ENCODE peak calls at places on chromosomes 11 and 22, in eight cellular contexts. T, Q, F, K, G, U, B and R are unnamed samples.

GRCh38 chr11:4983851-4984250 is 10.8 kb upstream of the OR51L1 start:
- DNase-seq in T (no peak), Q (no peak), F (no peak), K (no peak), G (no peak), U (no peak), B (no peak), R (no peak)

GRCh38 chr11:15341587-15341986 is 226.9 kb downstream of the INSC start:
- DNase-seq in T (no peak), Q (no peak), F (no peak), K (no peak), G (no peak), U (no peak), B (no peak), R (no peak)

GRCh38 chr22:42848941-42849340 is 8.1 kb downstream of the ARFGAP3 start:
- DNase-seq in T (no peak), Q (no peak), F (no peak), K (no peak), G (no peak), U (no peak), B (no peak), R (no peak)

GRCh38 chr11:48170176-48170839 is 46.3 kb upstream of the OR4B1 start:
- DNase-seq in T (no peak), Q (peak), F (no peak), K (no peak), G (peak), U (no peak), B (peak), R (no peak)

GRCh38 chr11:86816251-86816726 is 15.9 kb downstream of the PRSS23 start:
- DNase-seq in T (no peak), Q (peak), F (no peak), K (peak), G (peak), U (no peak), B (peak), R (no peak)

GRCh38 chr22:49097966-49098365 is 729.7 kb downstream of the BRD1 start:
- DNase-seq in T (no peak), Q (no peak), F (no peak), K (no peak), G (no peak), U (no peak), B (no peak), R (no peak)

GRCh38 chr22:42635531-42635930 is 4.9 kb downstream of the ATP5MGL start:
- DNase-seq in T (no peak), Q (peak), F (peak), K (peak), G (peak), U (no peak), B (peak), R (peak)

GRCh38 chr22:40325315-40325714 is 21.0 kb upstream of the ADSL start:
- DNase-seq in T (no peak), Q (no peak), F (no peak), K (no peak), G (no peak), U (peak), B (no peak), R (no peak)

GRCh38 chr11:12274558-12275197 is 102.7 kb upstream of the PARVA start:
- DNase-seq in T (no peak), Q (no peak), F (no peak), K (peak), G (peak), U (no peak), B (peak), R (no peak)

GRCh38 chr22:38176170-38176741 is 5.4 kb downstream of the PLA2G6 start:
- DNase-seq in T (no peak), Q (peak), F (peak), K (peak), G (peak), U (no peak), B (peak), R (peak)

GRCh38 chr22:23401111-23401909 is 178.8 kb downstream of the IGLL1 start:
- DNase-seq in T (no peak), Q (peak), F (peak), K (peak), G (peak), U (no peak), B (peak), R (peak)

GRCh38 chr22:26357813-26358212 is 71.2 kb upstream of the ASPHD2 start:
- DNase-seq in T (no peak), Q (no peak), F (no peak), K (no peak), G (no peak), U (no peak), B (no peak), R (no peak)

GRCh38 chr11:108466405-108466804 is 924 bp downstream of the C11orf65 start:
- DNase-seq in T (no peak), Q (no peak), F (peak), K (no peak), G (no peak), U (no peak), B (no peak), R (no peak)

GRCh38 chr22:26555478-26555877 is 34.5 kb downstream of the TPST2 start:
- DNase-seq in T (no peak), Q (no peak), F (no peak), K (no peak), G (no peak), U (no peak), B (no peak), R (no peak)

GRCh38 chr22:20926243-20926642 is 9.0 kb downstream of the CRKL start:
- DNase-seq in T (no peak), Q (no peak), F (no peak), K (no peak), G (no peak), U (no peak), B (no peak), R (no peak)

GRCh38 chr11:44944853-44945235 is 5.8 kb downstream of the TP53I11 start:
- DNase-seq in T (no peak), Q (no peak), F (no peak), K (no peak), G (no peak), U (no peak), B (no peak), R (no peak)

GRCh38 chr11:10488121-10488580 is 33.1 kb downstream of the AMPD3 start:
- DNase-seq in T (no peak), Q (no peak), F (no peak), K (no peak), G (no peak), U (no peak), B (no peak), R (no peak)

GRCh38 chr11:48880021-48880441 is 103.7 kb downstream of the TRIM51G start:
- DNase-seq in T (no peak), Q (no peak), F (no peak), K (no peak), G (no peak), U (no peak), B (no peak), R (no peak)

GRCh38 chr22:40588726-40589125 is 47.8 kb downstream of the MRTFA start:
- DNase-seq in T (no peak), Q (peak), F (no peak), K (peak), G (no peak), U (no peak), B (peak), R (peak)

GRCh38 chr11:95363189-95363588 is 132.2 kb upstream of the SESN3 start:
- DNase-seq in T (no peak), Q (no peak), F (no peak), K (no peak), G (no peak), U (no peak), B (no peak), R (no peak)

GRCh38 chr11:120904116-120904515 is 119.8 kb upstream of the TBCEL start:
- DNase-seq in T (no peak), Q (no peak), F (no peak), K (no peak), G (no peak), U (no peak), B (no peak), R (no peak)

GRCh38 chr11:32366671-32367070 is 68.7 kb downstream of the WT1 start:
- DNase-seq in T (no peak), Q (peak), F (no peak), K (peak), G (peak), U (no peak), B (peak), R (no peak)

GRCh38 chr22:49364398-49364797 is 463.3 kb downstream of the BRD1 start:
- DNase-seq in T (no peak), Q (no peak), F (no peak), K (no peak), G (no peak), U (no peak), B (no peak), R (no peak)

GRCh38 chr11:48052183-48053040 is 72.1 kb downstream of the PTPRJ start:
- DNase-seq in T (no peak), Q (peak), F (no peak), K (peak), G (peak), U (no peak), B (peak), R (no peak)

GRCh38 chr22:49966716-49967332 is 6.3 kb downstream of the PIM3 start:
- DNase-seq in T (no peak), Q (peak), F (no peak), K (peak), G (no peak), U (no peak), B (no peak), R (no peak)

GRCh38 chr11:9850224-9850895 is 186.5 kb downstream of the SWAP70 start:
- DNase-seq in T (no peak), Q (no peak), F (no peak), K (peak), G (no peak), U (no peak), B (no peak), R (peak)

GRCh38 chr11:62153087-62153395 is 29.2 kb downstream of the INCENP start:
- DNase-seq in T (no peak), Q (peak), F (no peak), K (peak), G (no peak), U (no peak), B (no peak), R (no peak)

GRCh38 chr11:117198613-117199012 is 557 bp upstream of the TAGLN start:
- DNase-seq in T (no peak), Q (no peak), F (no peak), K (no peak), G (no peak), U (no peak), B (no peak), R (no peak)
- H3K4me3 ChIP-seq in T (peak), Q (no peak), F (peak), K (peak), G (peak), U (no peak), B (peak), R (peak)

GRCh38 chr11:130260080-130260627 is 54.6 kb downstream of the ZBTB44 start:
- DNase-seq in T (no peak), Q (no peak), F (no peak), K (no peak), G (no peak), U (no peak), B (no peak), R (no peak)

GRCh38 chr11:130262424-130262823 is 52.3 kb downstream of the ZBTB44 start:
- DNase-seq in T (no peak), Q (no peak), F (no peak), K (no peak), G (no peak), U (no peak), B (no peak), R (no peak)

GRCh38 chr11:130260735-130261134 is 54.0 kb downstream of the ZBTB44 start:
- DNase-seq in T (no peak), Q (no peak), F (no peak), K (no peak), G (no peak), U (no peak), B (no peak), R (no peak)

DNA sequence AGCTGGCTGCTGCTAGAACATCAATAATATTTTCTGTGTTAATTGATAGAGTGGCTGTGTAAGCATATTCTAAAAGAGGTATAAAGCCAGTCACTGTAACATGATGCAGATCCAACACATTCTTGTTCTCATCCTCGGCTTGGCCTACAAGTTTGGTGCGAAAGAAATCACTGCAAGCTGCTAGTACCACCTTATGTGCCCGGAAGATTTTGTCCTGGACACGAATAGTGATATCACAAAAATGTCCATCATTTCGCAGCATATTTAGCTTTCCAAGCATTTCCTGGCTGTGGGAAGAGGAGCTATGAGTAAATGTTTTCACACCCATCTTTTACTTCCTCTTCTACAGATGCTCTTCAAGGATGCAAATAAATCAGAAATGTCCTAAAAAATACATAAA is 53.2 kb downstream of the ZBTB44 start:
- DNase-seq in T (no peak), Q (no peak), F (no peak), K (no peak), G (no peak), U (no peak), B (no peak), R (no peak)
- H3K4me3 ChIP-seq in T (no peak), Q (no peak), F (no peak), K (no peak), G (no peak), U (no peak), B (no peak), R (no peak)

DNA sequence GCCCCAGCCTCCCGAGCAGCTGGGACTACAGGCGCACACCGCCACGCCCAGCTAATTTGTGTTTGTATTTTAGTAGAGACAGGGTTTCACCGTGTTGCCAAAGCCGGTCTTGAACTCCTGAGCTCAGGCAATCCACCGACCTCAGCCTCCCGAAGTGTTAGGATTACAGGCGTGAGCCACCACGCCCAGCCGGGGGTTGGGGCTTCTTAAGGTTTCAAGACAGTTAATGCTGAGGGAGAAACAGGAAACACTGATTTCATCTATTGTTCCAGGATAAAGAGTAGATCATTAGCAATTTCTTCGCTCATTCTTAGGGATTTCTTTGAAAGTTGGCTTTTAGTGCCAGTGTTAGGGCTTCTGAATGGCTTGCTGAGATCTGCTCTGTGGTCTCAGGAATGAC is 21.2 kb upstream of the CLMP start:
- DNase-seq in T (peak), Q (no peak), F (no peak), K (no peak), G (no peak), U (no peak), B (no peak), R (no peak)
- H3K4me3 ChIP-seq in T (no peak), Q (no peak), F (no peak), K (no peak), G (no peak), U (no peak), B (no peak), R (no peak)

GRCh38 chr11:70662691-70663098 is 264.4 kb downstream of the CTTN start:
- DNase-seq in T (no peak), Q (no peak), F (no peak), K (no peak), G (no peak), U (no peak), B (no peak), R (no peak)
- H3K4me3 ChIP-seq in T (peak), Q (no peak), F (no peak), K (no peak), G (no peak), U (no peak), B (no peak), R (no peak)

GRCh38 chr22:45865561-45866397 is 111.2 kb downstream of the WNT7B start:
- DNase-seq in T (no peak), Q (no peak), F (no peak), K (no peak), G (no peak), U (no peak), B (no peak), R (no peak)
- H3K4me3 ChIP-seq in T (no peak), Q (no peak), F (no peak), K (no peak), G (no peak), U (no peak), B (no peak), R (no peak)

DNA sequence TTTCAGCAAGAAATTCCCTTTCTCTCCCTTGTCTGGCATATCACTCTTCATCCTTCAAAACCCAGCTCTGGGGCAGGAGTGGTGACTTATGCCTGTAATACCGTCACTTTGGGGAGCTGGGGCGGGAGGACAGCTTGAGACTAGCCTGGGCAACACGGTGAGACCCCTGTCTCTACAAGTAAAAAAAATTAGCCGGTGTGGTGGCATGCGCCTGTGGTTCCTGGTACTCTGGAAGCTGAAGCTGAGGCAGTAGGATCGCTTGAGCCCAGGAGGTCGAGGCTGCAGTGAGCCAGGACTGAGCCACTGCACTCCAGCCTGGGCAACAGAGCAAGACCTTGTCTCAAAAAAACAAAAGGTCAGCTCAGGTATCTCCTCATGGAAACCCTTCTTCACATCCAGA is 1.4 kb upstream of the RCE1 start:
- DNase-seq in T (no peak), Q (no peak), F (no peak), K (no peak), G (no peak), U (no peak), B (no peak), R (no peak)
- H3K4me3 ChIP-seq in T (peak), Q (peak), F (peak), K (peak), G (peak), U (peak), B (peak), R (peak)

DNA sequence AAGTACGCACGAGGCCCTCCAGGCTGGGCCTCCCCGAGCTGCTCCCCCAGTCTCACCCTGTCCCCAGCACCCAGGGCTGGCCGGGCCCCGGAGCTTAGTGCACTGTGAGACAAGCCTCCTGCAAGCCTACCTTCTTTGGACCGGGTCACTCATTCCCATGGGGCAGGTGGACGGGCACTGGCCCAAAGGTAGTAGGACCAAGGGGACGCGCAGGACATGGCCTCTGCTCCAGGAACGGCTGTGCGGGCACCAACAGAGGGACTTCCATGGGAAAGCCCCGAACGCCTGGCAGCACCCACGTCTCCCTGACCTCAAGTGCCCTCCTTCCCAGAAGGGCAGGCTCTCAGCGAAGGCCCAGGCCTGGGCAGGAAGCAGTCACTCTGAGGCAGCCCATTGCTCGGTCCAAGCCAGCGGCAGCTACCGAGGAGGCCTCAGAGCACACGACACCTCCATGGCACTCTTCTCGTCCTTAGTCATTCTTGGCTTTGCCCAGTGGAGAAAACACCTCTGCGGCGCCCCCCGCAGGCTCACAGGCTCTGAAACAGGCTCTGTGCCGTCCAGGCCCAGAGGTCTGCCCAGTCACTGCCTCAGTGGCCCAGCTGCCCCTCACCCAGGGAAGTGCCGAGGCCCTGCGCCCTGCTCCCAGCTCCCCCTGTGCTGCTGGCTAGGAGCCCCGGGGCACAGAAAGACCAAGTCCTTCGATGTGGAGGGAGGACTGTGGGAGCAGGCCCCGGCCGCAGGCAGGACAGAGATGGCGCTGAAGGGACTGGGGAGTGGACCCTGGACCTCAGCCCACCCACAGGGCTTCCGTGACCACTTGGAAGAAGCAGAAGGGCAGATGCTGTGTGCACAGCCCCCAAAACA is 3.8 kb downstream of the MOB2 start:
- DNase-seq in T (no peak), Q (no peak), F (no peak), K (no peak), G (no peak), U (no peak), B (no peak), R (no peak)
- H3K4me3 ChIP-seq in T (no peak), Q (no peak), F (no peak), K (no peak), G (no peak), U (no peak), B (no peak), R (no peak)

GRCh38 chr11:73591743-73592142 is 6.2 kb downstream of the FAM168A start:
- DNase-seq in T (no peak), Q (no peak), F (no peak), K (no peak), G (no peak), U (no peak), B (no peak), R (no peak)
- H3K4me3 ChIP-seq in T (no peak), Q (no peak), F (no peak), K (no peak), G (no peak), U (no peak), B (no peak), R (no peak)

DNA sequence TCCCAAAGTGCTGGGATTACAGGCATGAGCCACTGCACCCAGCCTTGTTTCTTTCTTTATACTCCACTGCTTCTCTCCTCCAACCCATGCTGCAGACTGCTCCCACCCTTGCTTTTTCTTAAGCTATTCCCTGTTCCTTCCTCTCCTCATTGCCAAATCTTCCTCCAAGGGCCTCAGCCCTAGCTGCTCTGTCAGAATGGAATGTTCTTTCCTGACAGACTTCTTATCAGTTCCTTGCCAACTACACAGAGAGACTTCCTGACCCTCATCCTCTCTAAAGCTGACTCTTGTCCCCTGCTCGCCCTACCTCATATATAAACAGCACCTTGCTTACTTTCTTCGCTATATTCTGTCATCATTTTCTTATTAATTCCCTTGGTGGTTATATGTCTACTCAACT is 16.9 kb upstream of the PIK3C2A start:
- DNase-seq in T (no peak), Q (peak), F (no peak), K (peak), G (no peak), U (no peak), B (no peak), R (no peak)
- H3K4me3 ChIP-seq in T (no peak), Q (no peak), F (no peak), K (no peak), G (no peak), U (no peak), B (no peak), R (no peak)